ENCODE peak calls at places on chromosomes 6 and 20, in ten cellular contexts. U is hepatocyte; X is right lobe of liver; F is naive thymus-derived CD4-positive, alpha-beta T cell; H is RPMI7951; G is activated T-cell treated with anti-CD3 and anti-CD28 coated beads for 48 hours; N is T-helper 9 cell; Q is heart right ventricle; M is NCI-H1694; C is EL. E is an unnamed sample.

GRCh38 chr20:11271920-11272594 is 598.3 kb upstream of the JAG1 start:
- DNase-seq in X (no peak), U (no peak), G (no peak), C (no peak), N (no peak), H (no peak), M (no peak), Q (no peak), F (no peak), E (no peak)

GRCh38 chr20:59159091-59159821 is 4.4 kb upstream of the ZNF831 start:
- DNase-seq in G (no peak), F (peak), X (no peak), U (no peak), C (no peak), M (no peak), N (peak), H (no peak), Q (no peak), E (no peak)

GRCh38 chr6:70590387-70590786 is 23.7 kb downstream of the SDHAF4 start:
- DNase-seq in U (no peak), X (no peak), H (no peak), Q (no peak), C (no peak), M (no peak), G (no peak), F (no peak), N (no peak), E (no peak)

GRCh38 chr6:143200035-143200770 is 139.5 kb downstream of the AIG1 start:
- DNase-seq in M (no peak), C (no peak), N (no peak), H (no peak), X (no peak), F (no peak), U (no peak), G (no peak), Q (peak), E (no peak)

GRCh38 chr20:1817577-1818211 is 77.5 kb upstream of the SIRPA start:
- DNase-seq in Q (no peak), N (no peak), C (no peak), H (no peak), X (peak), G (no peak), U (no peak), M (no peak), F (no peak), E (no peak)

GRCh38 chr6:162092816-162093502 is 634.6 kb downstream of the PRKN start:
- DNase-seq in G (no peak), F (no peak), U (no peak), H (no peak), N (no peak), Q (no peak), C (no peak), M (no peak), X (no peak), E (no peak)

GRCh38 chr6:137954253-137954652 is 87.2 kb downstream of the TNFAIP3 start:
- DNase-seq in Q (no peak), H (no peak), U (no peak), F (no peak), N (no peak), X (no peak), C (no peak), G (no peak), M (no peak), E (no peak)

GRCh38 chr20:11409526-11409925 is 508.2 kb upstream of the BTBD3 start:
- DNase-seq in U (no peak), F (no peak), G (no peak), Q (no peak), N (no peak), X (no peak), M (no peak), C (no peak), H (no peak), E (no peak)

GRCh38 chr20:21640556-21640955 is 64.9 kb upstream of the PAX1 start:
- DNase-seq in G (no peak), U (peak), Q (no peak), C (no peak), N (no peak), H (no peak), M (no peak), F (no peak), X (no peak), E (no peak)

GRCh38 chr6:161439093-161439492 is 165.2 kb upstream of the AGPAT4 start:
- DNase-seq in N (no peak), X (no peak), H (peak), Q (peak), G (no peak), F (no peak), U (no peak), C (peak), M (no peak), E (no peak)

GRCh38 chr6:80170433-80170832 is 64.0 kb downstream of the BCKDHB start:
- DNase-seq in F (no peak), C (no peak), G (no peak), N (no peak), U (no peak), H (no peak), X (no peak), M (no peak), Q (no peak), E (no peak)

GRCh38 chr6:96235927-96236326 is 220.2 kb downstream of the FUT9 start:
- DNase-seq in F (no peak), Q (no peak), G (no peak), X (no peak), C (no peak), H (no peak), N (no peak), U (no peak), M (no peak), E (no peak)

GRCh38 chr20:49516916-49517315 is 34.4 kb upstream of the KCNB1 start:
- DNase-seq in G (no peak), H (no peak), X (no peak), Q (no peak), C (no peak), U (no peak), M (no peak), N (no peak), F (no peak), E (no peak)

GRCh38 chr6:145071836-145072235 is 663.5 kb downstream of the EPM2A start:
- DNase-seq in M (no peak), F (no peak), C (peak), H (peak), G (no peak), U (no peak), N (no peak), Q (no peak), X (no peak), E (no peak)

GRCh38 chr6:16543491-16543890 is 217.8 kb downstream of the ATXN1 start:
- DNase-seq in M (no peak), U (no peak), N (no peak), H (no peak), X (no peak), Q (no peak), F (no peak), G (no peak), C (no peak), E (no peak)

GRCh38 chr6:21555197-21555596 is 38.4 kb upstream of the SOX4 start:
- DNase-seq in X (no peak), Q (no peak), G (no peak), F (no peak), H (no peak), M (no peak), C (no peak), N (no peak), U (no peak), E (no peak)

GRCh38 chr6:151325075-151326050 is 66.0 kb downstream of the ZBTB2 start:
- DNase-seq in F (peak), C (peak), H (peak), M (peak), U (peak), Q (peak), N (peak), X (peak), G (no peak), E (no peak)